ENCODE peak calls at places on chromosomes 11 and 22, in four cellular contexts. V, B, W and S are unnamed samples. For H3K4me1, the result is how much of the 10 kb centered on the place peaks cover.

GRCh38 chr22:50272103-50272782 is 2.1 kb upstream of the MAPK11 start:
- DNase-seq in B (no peak), W (no peak), V (no peak), S (no peak)

GRCh38 chr11:27468643-27469332 is 3.8 kb downstream of the LGR4 start:
- DNase-seq in V (no peak), W (peak), B (no peak), S (no peak)

GRCh38 chr11:16843307-16843706 is 104.9 kb downstream of the C11orf58 start:
- DNase-seq in W (peak), V (no peak), B (no peak), S (no peak)

GRCh38 chr11:36155770-36156485 is 133.3 kb downstream of the COMMD9 start:
- DNase-seq in W (peak), B (no peak), V (no peak), S (no peak)

GRCh38 chr11:10902301-10902700 is 44.4 kb upstream of the ZBED5 start:
- DNase-seq in V (no peak), B (no peak), W (no peak), S (no peak)

GRCh38 chr11:65370659-65371049 is 11.8 kb downstream of the SLC25A45 start:
- DNase-seq in W (no peak), B (no peak), V (no peak), S (no peak)

GRCh38 chr11:40104941-40105550 is 1354.4 kb downstream of the LRRC4C start:
- DNase-seq in B (no peak), V (no peak), W (no peak), S (no peak)

GRCh38 chr22:39243443-39244072 is 1.2 kb downstream of the PDGFB start:
- DNase-seq in W (no peak), V (no peak), B (no peak), S (no peak)

GRCh38 chr11:76566811-76567210 is 103.7 kb downstream of the LRRC32 start:
- DNase-seq in W (no peak), B (no peak), V (no peak), S (no peak)

GRCh38 chr11:38460901-38461300 is 1862.9 kb upstream of the RAG2 start:
- DNase-seq in V (no peak), B (no peak), W (no peak), S (peak)

GRCh38 chr11:67117667-67118058 is 1.4 kb upstream of the KDM2A start:
- DNase-seq in W (peak), V (peak), B (peak), S (peak)

GRCh38 chr22:19825904-19826618 is 28.6 kb downstream of the GNB1L start:
- DNase-seq in V (no peak), W (no peak), B (no peak), S (no peak)

GRCh38 chr11:1155274-1155693 is 2.5 kb upstream of the MUC5AC start:
- DNase-seq in B (no peak), V (no peak), W (no peak), S (no peak)

GRCh38 chr11:58061813-58062212 is 31.1 kb downstream of the OR6Q1 start:
- DNase-seq in V (no peak), B (no peak), W (peak), S (no peak)

GRCh38 chr11:128713595-128713994 is 19.7 kb downstream of the FLI1 start:
- DNase-seq in B (no peak), W (peak), V (no peak), S (no peak)

GRCh38 chr11:111476961-111477360 is 35.2 kb downstream of the BTG4 start:
- DNase-seq in V (no peak), W (no peak), B (no peak), S (no peak)

GRCh38 chr11:47784785-47785381 is 17.7 kb upstream of the FNBP4 start:
- DNase-seq in V (no peak), B (no peak), W (no peak), S (no peak)

GRCh38 chr11:125451400-125452124 is 44.5 kb downstream of the FEZ1 start:
- DNase-seq in B (no peak), W (peak), V (peak), S (peak)

GRCh38 chr11:14148653-14149273 is 186.2 kb downstream of the SPON1 start:
- DNase-seq in B (no peak), V (no peak), W (peak), S (no peak)

GRCh38 chr11:108571001-108571400 is 22.6 kb downstream of the EXPH5 start:
- DNase-seq in W (no peak), B (no peak), V (no peak), S (no peak)

GRCh38 chr11:128894685-128895084 is 3.5 kb downstream of the KCNJ5 start:
- DNase-seq in W (no peak), B (no peak), V (no peak), S (peak)

GRCh38 chr11:95230054-95231034 is 658 bp downstream of the SESN3 start:
- DNase-seq in V (peak), B (no peak), W (peak), S (no peak)

GRCh38 chr22:46513908-46514550 is 23.4 kb downstream of the CELSR1 start:
- DNase-seq in B (no peak), W (no peak), V (peak), S (no peak)

GRCh38 chr11:86917577-86917976 is 37.6 kb downstream of the FZD4 start:
- DNase-seq in W (no peak), V (no peak), B (no peak), S (no peak)

GRCh38 chr11:70834984-70835560 is 417.3 kb downstream of the SHANK2 start:
- DNase-seq in B (no peak), V (no peak), W (no peak), S (no peak)

GRCh38 chr11:94034207-94034606 is 13.1 kb downstream of the HEPHL1 start:
- DNase-seq in W (no peak), B (no peak), V (no peak), S (no peak)

GRCh38 chr11:75197512-75198277 is 42.9 kb upstream of the TPBGL start:
- DNase-seq in B (no peak), V (no peak), W (no peak), S (peak)

GRCh38 chr11:103652013-103652412 is 384.4 kb upstream of the DDI1 start:
- DNase-seq in V (no peak), W (peak), B (no peak), S (no peak)

GRCh38 chr11:100031973-100032372 is 655.1 kb upstream of the ARHGAP42 start:
- DNase-seq in V (no peak), W (no peak), B (no peak), S (no peak)

GRCh38 chr22:38412435-38413084 is 42.4 kb downstream of the KCNJ4 start:
- DNase-seq in V (peak), B (peak), W (peak), S (peak)

GRCh38 chr22:17734197-17734596 is 40.1 kb downstream of the BID start:
- DNase-seq in W (peak), B (no peak), V (no peak), S (no peak)

GRCh38 chr11:72425053-72425980 is 9.0 kb downstream of the CLPB start:
- DNase-seq in V (no peak), B (no peak), W (no peak), S (no peak)

GRCh38 chr11:13308704-13309103 is 31.1 kb downstream of the BMAL1 start:
- DNase-seq in W (no peak), B (no peak), V (no peak), S (no peak)

GRCh38 chr11:100841711-100842407 is 154.8 kb downstream of the ARHGAP42 start:
- DNase-seq in B (no peak), W (no peak), V (no peak), S (no peak)

GRCh38 chr11:10522276-10522675 is 18.7 kb downstream of the RNF141 start:
- DNase-seq in B (no peak), V (no peak), W (no peak), S (no peak)

GRCh38 chr22:47205081-47205491 is 442.6 kb downstream of the TBC1D22A start:
- DNase-seq in V (peak), B (peak), W (no peak), S (no peak)

GRCh38 chr22:26075233-26075632 is 94.0 kb upstream of the SEZ6L start:
- DNase-seq in W (no peak), V (no peak), B (no peak), S (no peak)

GRCh38 chr11:82195251-82195650 is 538.4 kb downstream of the FAM181B start:
- DNase-seq in B (no peak), W (peak), V (no peak), S (no peak)

GRCh38 chr11:72834905-72835304 is 20.7 kb downstream of the ATG16L2 start:
- DNase-seq in W (no peak), V (no peak), B (no peak), S (no peak)

GRCh38 chr22:32723632-32724031 is 77.9 kb upstream of the TIMP3 start:
- DNase-seq in W (peak), B (peak), V (peak), S (peak)

DNA sequence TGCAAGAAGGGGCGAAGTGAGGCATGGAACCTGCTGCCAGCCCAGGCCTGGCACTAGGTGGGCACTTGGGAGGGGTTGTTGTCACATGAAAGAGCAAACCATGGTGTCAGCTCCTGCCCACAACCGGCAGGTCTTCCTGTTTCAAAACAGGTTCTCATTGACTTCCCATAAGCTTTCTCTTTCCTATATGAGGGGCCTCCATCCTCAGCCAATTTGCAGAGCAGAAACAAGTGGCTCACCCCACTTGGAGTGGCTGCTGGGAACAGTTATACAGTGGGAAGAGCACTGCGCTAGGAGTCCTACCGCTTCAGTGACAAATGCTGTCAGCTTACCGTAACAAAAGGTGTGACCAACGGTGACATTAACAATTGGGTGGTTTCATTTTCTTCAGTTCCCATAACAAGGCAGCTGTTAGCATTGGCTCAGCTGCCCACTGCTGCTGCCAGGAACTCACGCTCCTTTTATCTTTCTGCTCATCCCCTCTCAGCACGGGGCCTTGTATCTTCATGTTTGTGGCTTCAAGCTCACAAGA is 10.2 kb upstream of the SSTR3 start:
- DNase-seq in V (no peak), B (peak), W (no peak), S (no peak)
- H3K4me1 ChIP-seq in V (under half), B (half or more), W (under half), S (under half)

DNA sequence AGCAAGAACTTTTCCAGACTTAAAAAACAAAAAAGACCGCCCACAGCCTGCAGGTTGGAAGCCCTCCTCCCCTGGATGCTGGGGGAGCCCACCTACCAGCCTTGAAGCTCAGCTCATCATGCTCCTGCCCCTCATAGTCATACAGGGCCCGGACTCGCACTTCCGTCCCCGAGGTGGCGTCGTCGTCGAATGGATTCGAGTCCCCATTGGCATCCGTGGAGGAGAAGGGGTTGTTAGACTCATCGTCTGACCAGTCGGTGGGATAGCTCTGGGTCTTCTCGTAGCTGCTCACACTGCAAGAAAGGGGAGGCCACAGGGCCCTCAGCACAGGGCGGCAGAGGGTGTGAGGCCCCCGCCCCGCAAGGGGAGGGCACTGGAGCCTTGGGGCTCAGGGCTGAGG is 19.0 kb upstream of the ARFGAP3 start:
- DNase-seq in W (no peak), V (no peak), B (no peak), S (no peak)
- H3K4me3 ChIP-seq in W (no peak), V (no peak), B (no peak), S (no peak)

DNA sequence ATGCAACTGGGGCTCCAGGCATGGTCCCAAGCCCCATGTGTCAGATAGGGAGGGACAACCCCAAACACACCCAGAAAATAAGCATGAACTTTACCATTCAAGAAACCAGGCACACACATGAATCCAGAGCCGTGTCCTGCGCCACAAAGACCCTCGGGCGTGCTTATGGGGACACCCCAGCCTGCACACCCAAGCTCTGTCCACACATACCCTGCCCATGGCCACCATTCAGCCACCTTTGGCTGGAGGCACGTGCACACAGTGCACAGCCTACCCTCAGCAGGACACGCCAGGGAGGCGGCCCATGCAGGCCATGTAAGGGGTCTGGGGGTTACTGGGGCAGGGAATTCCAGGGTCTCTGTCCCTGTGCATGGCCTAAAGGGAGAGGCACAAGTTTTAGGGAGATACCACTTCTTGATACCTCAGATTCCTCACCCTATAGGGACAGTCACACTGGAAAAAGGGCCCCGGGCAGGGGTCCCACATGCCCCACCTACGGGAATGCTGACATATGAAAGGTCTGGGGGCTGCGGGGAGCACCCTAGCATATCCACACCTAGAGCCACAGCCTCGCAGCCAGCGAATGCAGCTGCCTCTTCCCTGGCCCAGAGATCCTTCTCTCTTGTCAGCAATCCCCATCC is 20.6 kb downstream of the PACSIN2 start:
- DNase-seq in W (no peak), V (no peak), B (no peak), S (no peak)
- H3K27ac ChIP-seq in W (peak), V (peak), B (peak), S (peak)

DNA sequence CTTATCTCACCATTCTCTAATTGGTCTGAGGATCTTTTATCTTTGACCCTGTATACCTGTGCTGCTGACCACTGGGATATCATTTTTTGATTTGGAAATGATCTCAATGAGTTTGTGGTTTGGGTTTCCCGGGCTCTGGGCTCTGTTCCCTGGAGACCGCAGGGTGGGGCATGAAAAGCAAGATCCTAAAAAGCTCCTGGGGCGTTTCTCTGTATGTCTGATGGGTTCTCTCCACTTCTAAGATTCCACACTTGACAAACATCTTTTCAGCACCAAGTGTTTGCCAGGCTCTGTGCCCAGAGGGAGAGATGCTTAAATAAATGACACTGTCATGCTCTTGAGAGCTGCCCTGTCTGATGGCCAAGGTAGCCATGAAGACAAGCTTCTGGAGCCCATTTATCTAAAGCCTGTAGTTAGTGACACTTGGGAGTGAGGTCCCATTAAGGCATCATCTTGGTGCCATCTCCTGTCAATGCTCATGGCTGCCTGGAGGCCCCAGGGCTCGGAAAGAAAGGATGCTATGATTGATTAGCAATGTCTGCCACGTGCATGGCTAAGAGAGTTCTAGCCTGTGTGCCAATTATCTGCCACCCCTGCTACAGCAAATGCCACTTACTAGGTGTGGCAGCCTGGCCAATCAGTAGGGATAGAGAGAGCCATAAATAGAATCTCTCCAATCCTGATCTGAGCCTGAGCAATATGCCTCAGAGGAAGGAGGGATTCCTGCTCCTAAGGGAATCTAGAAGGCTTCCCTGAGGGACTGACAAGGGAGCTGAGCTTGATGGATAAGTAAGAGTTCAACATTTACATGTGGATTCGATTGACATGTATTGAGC is 531.6 kb downstream of the MN1 start:
- DNase-seq in B (no peak), V (no peak), W (no peak), S (no peak)
- H3K4me1 ChIP-seq in B (under half), V (under half), W (under half), S (under half)

GRCh38 chr11:118343248-118343647 is 743 bp upstream of the CD3D start:
- DNase-seq in W (no peak), V (no peak), B (no peak), S (no peak)
- H3K4me3 ChIP-seq in W (no peak), V (no peak), B (no peak), S (peak)

GRCh38 chr11:19672591-19673206 is 39.9 kb upstream of the NAV2 start:
- DNase-seq in B (no peak), W (no peak), V (no peak), S (no peak)
- H3K27ac ChIP-seq in B (no peak), W (no peak), V (no peak), S (peak)

DNA sequence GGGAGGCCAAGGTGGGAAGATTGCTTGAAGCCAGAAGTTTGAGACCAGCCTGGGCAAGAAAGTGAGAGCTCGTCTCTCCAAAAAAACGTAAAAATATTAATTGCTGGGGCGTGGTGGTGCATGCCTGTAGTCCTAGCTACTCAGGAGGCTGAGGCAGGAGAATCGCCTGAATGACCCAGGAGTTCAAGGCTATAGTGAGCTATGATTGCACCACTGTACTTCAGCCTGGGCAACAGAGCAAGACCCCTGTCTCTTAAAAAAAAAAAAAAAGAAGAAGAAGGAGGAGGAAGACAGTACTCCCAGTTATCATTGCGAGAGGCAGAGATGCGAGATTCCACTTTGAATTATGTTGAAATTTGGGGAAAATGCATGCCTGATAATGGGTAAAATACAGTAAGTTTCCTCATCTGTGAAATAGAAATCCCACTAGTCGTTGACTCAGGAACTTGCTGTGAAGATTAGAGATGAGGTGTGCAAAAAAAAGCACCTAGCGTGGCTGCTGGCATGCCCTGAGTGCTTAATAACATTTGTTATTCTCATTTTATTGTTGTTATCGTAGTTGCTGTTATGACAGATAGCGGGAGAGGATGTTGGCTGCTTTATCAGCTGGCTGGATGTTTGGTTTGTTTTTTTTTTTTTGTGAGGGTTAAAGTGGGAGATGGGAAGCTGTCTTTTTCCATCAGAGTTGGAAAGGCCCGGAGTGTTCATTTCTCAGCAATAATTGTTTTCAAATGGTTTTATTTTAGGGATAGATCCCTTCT is 33.5 kb downstream of the BCR start:
- DNase-seq in W (no peak), B (peak), V (no peak), S (no peak)
- H3K4me1 ChIP-seq in W (under half), B (half or more), V (under half), S (under half)